ENCODE peak calls at places on chromosomes 13 and 19, in four cellular contexts. H is adrenal gland, Z is IMR-90, D is transverse colon. O is an unnamed sample.
A peak's percentile ranks its signal among the peaks of the same experiment; 100 is the strongest.

GRCh38 chr19:40685016-40685526 is 5.4 kb downstream of the NUMBL start:
- DNase-seq in H (no peak), D (no peak), Z (no peak), O (no peak)

GRCh38 chr19:28665748-28666147 is 547.2 kb downstream of the UQCRFS1 start:
- DNase-seq in Z (no peak), D (no peak), H (no peak), O (no peak)

GRCh38 chr13:24644051-24644450 is 36.2 kb upstream of the ATP12A start:
- DNase-seq in D (no peak), Z (peak; percentile 51), H (peak; percentile 29), O (no peak)

GRCh38 chr19:30065680-30066606 is 123.9 kb downstream of the URI1 start:
- DNase-seq in H (no peak), D (peak; percentile 0), Z (no peak), O (no peak)

GRCh38 chr13:109698779-109699178 is 87.6 kb downstream of the IRS2 start:
- DNase-seq in Z (peak; percentile 49), H (no peak), D (no peak), O (no peak)

GRCh38 chr13:27182844-27183497 is 11.4 kb upstream of the USP12 start:
- DNase-seq in H (peak; percentile 77), Z (peak; percentile 95), D (no peak), O (no peak)

GRCh38 chr19:10422846-10423245 is 2.5 kb downstream of the PDE4A start:
- DNase-seq in Z (no peak), D (no peak), H (no peak), O (no peak)

GRCh38 chr13:43493496-43494000 is 293.2 kb downstream of the ENOX1 start:
- DNase-seq in D (no peak), H (no peak), Z (no peak), O (no peak)

GRCh38 chr19:44820648-44821609 is 12.0 kb downstream of the BCAM start:
- DNase-seq in H (peak; percentile 59), D (no peak), Z (no peak), O (peak; percentile 68)

GRCh38 chr13:79128158-79128557 is 277.9 kb downstream of the RBM26 start:
- DNase-seq in H (no peak), D (no peak), Z (peak; percentile 18), O (no peak)

GRCh38 chr13:99045396-99045795 is 67.5 kb upstream of the DOCK9 start:
- DNase-seq in H (no peak), D (no peak), Z (peak; percentile 58), O (no peak)

GRCh38 chr13:59771272-59771671 is 392.5 kb downstream of the DIAPH3 start:
- DNase-seq in D (no peak), Z (peak; percentile 59), H (no peak), O (no peak)

GRCh38 chr19:55676889-55677505 is 2.0 kb downstream of the EPN1 start:
- DNase-seq in Z (no peak), D (no peak), H (no peak), O (no peak)

GRCh38 chr13:100274942-100275506 is 186.1 kb downstream of the PCCA start:
- DNase-seq in D (no peak), Z (peak; percentile 4), H (no peak), O (no peak)

GRCh38 chr19:14345364-14345763 is 35.9 kb upstream of the ADGRE5 start:
- DNase-seq in D (no peak), H (no peak), Z (no peak), O (no peak)

GRCh38 chr13:35917252-35917941 is 213.8 kb downstream of the DCLK1 start:
- DNase-seq in D (no peak), H (no peak), Z (no peak), O (no peak)

GRCh38 chr13:109922518-109922917 is 136.1 kb upstream of the IRS2 start:
- DNase-seq in H (no peak), Z (peak; percentile 44), D (no peak), O (no peak)

GRCh38 chr13:110561335-110562033 is at the start of gene RAB20:
- DNase-seq in D (peak; percentile 92), H (peak; percentile 94), Z (peak; percentile 76), O (peak; percentile 93)

GRCh38 chr19:10138879-10139795 is 19.4 kb upstream of the EIF3G start:
- DNase-seq in D (no peak), H (no peak), Z (no peak), O (no peak)

GRCh38 chr19:14952767-14953166 is 11.5 kb downstream of the OR7C2 start:
- DNase-seq in D (no peak), Z (no peak), H (no peak), O (no peak)

GRCh38 chr13:112583592-112584277 is 4.2 kb downstream of the TUBGCP3 start:
- DNase-seq in H (peak; percentile 53), D (peak; percentile 40), Z (no peak), O (peak; percentile 35)

GRCh38 chr19:19704836-19705235 is 28.1 kb downstream of the ZNF14 start:
- DNase-seq in H (no peak), Z (no peak), D (no peak), O (no peak)

DNA sequence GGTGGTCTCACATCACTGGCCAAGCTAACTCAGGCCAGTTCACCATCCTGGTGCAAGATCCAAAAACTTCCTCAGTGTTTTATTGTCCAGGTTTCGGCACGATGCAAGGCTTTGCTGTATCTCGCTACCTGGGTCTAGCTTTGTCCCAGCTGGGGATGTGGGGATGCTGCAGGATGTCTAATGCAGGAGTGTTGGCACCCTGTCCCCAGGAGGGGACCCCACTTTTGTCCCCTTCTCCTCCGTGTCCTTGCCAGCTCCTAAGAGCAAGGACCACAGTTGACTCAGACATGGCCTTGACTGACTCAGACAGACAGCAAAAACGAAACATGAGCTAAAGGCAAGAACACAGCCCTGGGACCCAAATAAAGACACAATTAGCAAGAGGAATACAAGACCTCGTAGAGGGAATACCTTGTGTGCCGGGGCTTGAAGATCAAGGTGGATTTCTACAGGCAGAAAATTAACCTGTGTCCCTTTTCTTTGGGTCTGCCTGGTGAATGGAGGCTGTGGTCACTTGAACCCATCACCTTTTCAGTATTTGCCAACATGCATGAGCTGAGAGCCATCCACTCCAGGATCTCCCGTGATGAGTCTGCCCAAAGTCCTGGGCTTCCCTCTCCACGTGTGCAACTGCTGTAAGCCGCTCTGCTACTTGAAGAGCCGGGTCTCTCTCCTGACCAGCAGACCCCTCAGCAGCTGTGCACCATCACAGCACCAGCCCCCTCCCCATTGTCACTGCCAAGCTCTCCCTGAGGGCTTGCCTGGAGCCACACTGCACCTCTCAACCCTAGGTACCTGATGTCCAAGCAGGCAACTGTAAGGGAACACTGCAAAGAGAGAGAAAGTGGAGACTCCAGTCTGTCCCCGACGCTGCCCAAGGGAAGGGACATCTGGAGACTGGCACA is 149.5 kb upstream of the ZNF507 start:
- DNase-seq in D (no peak), Z (no peak), H (no peak), O (no peak)
- H3K4me3 ChIP-seq in D (no peak overlapping the region), Z (no peak overlapping the region), H (no peak overlapping the region), O (no peak overlapping the region)

DNA sequence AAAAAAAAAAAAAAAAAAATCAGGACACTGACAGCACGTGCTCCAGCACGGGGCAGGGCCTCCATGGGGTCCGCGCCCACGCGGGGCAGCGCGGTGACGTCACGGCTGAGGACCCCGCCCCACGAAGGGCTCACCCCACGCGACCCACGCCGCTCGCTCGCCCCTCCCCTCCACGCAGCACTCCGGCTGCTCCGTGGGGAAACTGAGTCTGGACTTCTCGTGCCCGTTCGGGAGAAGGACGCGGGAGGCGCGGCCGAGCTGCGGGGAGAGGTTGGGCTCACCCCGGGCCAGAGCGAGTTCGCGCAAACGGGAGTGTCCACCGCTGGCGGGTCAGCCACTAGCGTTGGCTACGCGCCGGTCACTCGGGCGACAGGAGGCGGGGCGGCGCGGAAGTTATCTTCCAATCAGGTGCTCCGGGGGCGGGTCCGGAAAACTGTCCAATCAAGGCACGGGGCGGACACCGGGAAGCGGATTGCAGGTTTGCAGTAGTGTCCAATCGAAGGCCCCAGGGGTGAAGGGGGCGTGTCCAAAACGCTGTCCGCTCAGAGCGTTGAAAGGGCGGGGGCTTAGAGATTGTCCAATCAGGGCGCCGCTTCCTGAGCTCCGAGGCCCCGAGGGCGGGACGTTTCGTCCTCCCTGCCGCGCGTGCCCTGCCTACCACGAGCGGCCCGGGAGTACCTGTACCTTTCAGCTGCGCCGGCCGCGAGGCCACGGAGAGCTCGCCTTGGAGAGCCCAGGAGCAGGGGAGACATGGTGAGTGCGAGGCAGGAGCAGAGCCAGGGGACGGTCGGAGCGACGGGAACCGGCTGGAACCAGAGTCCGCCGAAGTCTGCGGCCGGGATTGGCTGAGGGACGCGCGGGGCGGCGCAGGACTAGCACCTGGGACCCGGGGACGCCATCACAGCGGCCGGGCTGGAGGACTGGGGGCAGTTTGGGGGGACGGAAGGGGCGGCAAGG is at the start of gene ZNF57:
- DNase-seq in Z (peak; percentile 98), D (peak; percentile 100), H (peak; percentile 100), O (peak; percentile 100)
- TF ChIP-seq POLR2A in Z (no peak), D (peak; percentile 94), H (no peak), O (no peak)

DNA sequence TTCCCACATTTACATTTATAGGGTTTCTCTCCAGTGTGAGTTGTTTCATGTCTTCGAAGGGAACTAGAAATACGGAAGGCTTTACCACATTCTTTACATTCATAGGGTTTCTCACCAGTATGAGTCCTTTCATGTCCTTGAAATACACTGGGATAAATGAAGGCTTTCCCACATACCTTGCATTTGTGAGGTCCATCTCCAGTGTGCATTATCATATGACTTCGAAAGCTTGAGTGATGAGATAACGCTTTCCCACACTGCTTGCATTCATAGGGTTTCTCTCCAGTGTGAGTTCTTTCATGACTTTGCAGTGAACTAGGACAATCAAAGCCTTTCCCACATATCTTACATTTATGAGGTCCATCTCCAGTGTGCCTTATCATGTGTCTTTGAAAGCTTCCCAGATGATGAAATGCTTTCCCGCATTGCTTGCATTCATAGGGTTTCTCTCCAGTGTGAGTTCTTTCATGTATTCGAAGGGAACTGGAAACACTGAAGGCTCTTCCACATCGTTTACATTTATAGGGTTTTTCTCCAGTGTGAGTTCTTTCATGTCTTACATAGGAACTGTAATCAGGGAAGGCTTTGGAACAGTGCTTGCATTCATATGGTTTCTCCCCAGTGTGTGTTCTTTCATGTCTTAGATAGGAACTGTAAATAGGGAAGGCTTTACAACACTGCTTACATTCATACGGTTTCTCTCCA is 15.1 kb downstream of the ZNF442 start:
- DNase-seq in H (no peak), Z (no peak), D (no peak), O (no peak)
- H3K4me3 ChIP-seq in H (no peak overlapping the region), Z (no peak overlapping the region), D (no peak overlapping the region), O (no peak overlapping the region)

GRCh38 chr19:4664642-4665041 is 5.5 kb downstream of the MYDGF start:
- DNase-seq in H (no peak), D (no peak), Z (no peak), O (no peak)

GRCh38 chr19:4671182-4671851 is 1.2 kb upstream of the MYDGF start:
- DNase-seq in Z (no peak), D (no peak), H (no peak), O (no peak)

GRCh38 chr19:4673726-4674125 is 3.6 kb upstream of the MYDGF start:
- DNase-seq in H (no peak), Z (no peak), D (no peak), O (no peak)

GRCh38 chr19:4673216-4673615 is 3.1 kb upstream of the MYDGF start:
- DNase-seq in D (no peak), H (no peak), Z (no peak), O (no peak)

DNA sequence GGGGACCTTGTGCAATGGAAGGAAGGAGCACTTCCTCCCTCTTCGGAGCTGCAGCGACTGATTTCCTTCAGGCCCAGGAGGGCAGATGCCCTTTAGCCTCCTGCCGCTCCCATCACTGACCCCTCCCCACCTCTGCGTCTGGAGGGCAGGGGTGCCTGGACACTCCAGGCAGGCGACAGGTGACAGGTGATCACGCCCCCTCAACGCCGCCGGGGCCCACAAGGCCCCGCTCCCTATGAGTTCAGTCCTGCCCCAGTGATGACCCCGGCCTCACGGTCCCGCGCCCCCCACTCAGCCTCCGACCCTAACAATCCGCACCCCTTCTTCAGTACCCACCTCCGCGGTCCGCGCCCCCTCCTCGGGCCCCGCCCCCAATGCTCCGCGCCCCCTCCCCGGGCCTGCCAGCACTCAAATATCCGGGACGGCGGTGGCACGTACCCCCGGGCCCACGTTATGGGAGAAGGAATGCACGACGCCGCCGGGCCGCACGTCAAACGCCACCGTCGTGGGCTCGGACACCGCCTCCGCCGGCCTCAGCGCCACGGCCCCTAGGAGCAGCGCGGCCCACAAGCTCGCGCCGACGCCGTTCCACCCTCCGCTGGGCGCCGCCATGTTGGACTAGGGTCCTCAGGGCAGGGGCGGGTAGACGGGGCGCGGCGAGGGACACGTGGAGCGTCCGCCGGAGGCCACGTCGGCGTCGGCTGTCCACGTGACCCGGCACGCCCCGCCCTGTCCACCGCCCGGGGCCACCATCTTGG is at the start of gene MYDGF:
- DNase-seq in Z (peak; percentile 86), D (peak; percentile 94), H (peak; percentile 95), O (peak; percentile 95)
- TF ChIP-seq POLR2A in Z (peak; percentile 91), D (peak; percentile 57), H (peak; percentile 39), O (no peak)

O was measured in testis.